ENCODE peak calls at places on chromosomes 1 and 21, in ten cellular contexts. N, F, U, W, H, V, G, S, M and Y are unnamed samples.

GRCh38 chr1:4825841-4826450 is 171.5 kb downstream of the AJAP1 start:
- DNase-seq in F (peak), H (no peak), V (no peak), N (no peak), S (peak), M (no peak), U (no peak), G (no peak), W (no peak), Y (peak)

GRCh38 chr1:51421961-51422360 is 91.6 kb upstream of the TTC39A start:
- DNase-seq in N (no peak), M (no peak), H (peak), G (no peak), F (peak), W (no peak), S (no peak), U (no peak), V (no peak), Y (peak)

GRCh38 chr21:17428980-17429379 is 83.9 kb upstream of the CXADR start:
- DNase-seq in M (no peak), H (no peak), G (no peak), F (no peak), W (no peak), S (no peak), V (no peak), U (no peak), N (no peak), Y (no peak)

GRCh38 chr21:34724131-34724856 is 55.5 kb downstream of the CLIC6 start:
- DNase-seq in M (no peak), V (no peak), U (no peak), W (no peak), G (no peak), N (no peak), H (no peak), S (no peak), F (no peak), Y (no peak)

GRCh38 chr1:203570805-203571204 is 55.8 kb upstream of the ATP2B4 start:
- DNase-seq in F (no peak), H (no peak), G (no peak), W (no peak), N (no peak), M (no peak), U (no peak), V (no peak), S (no peak), Y (no peak)

GRCh38 chr1:197083474-197083873 is 16.4 kb upstream of the F13B start:
- DNase-seq in F (no peak), N (no peak), S (no peak), H (no peak), M (no peak), W (no peak), G (no peak), V (no peak), U (no peak), Y (no peak)

GRCh38 chr1:245054105-245054831 is 100.5 kb upstream of the KIF26B start:
- DNase-seq in F (no peak), G (no peak), V (no peak), N (no peak), S (no peak), W (no peak), M (no peak), U (no peak), H (no peak), Y (peak)

GRCh38 chr1:111516008-111516535 is 12.6 kb upstream of the ADORA3 start:
- DNase-seq in M (peak), N (peak), S (no peak), V (no peak), W (peak), U (no peak), F (no peak), G (no peak), H (no peak), Y (peak)

GRCh38 chr1:25520446-25521061 is 22.9 kb upstream of the LDLRAP1 start:
- DNase-seq in U (peak), V (no peak), M (peak), H (peak), N (peak), W (peak), S (no peak), G (no peak), F (peak), Y (peak)

GRCh38 chr1:240310226-240310925 is 218.7 kb downstream of the FMN2 start:
- DNase-seq in H (no peak), M (no peak), N (no peak), S (no peak), U (no peak), G (no peak), W (no peak), F (peak), V (no peak), Y (no peak)

GRCh38 chr1:73310797-73311381 is 887.1 kb downstream of the LRRIQ3 start:
- DNase-seq in V (no peak), U (no peak), F (no peak), S (no peak), M (no peak), N (no peak), G (no peak), H (no peak), W (no peak), Y (no peak)

GRCh38 chr1:194273660-194274059 is 1087.2 kb upstream of the B3GALT2 start:
- DNase-seq in W (no peak), V (no peak), U (no peak), M (no peak), G (no peak), N (no peak), H (no peak), F (no peak), S (no peak), Y (no peak)

GRCh38 chr21:28899744-28900143 is 92.9 kb downstream of the LTN1 start:
- DNase-seq in V (no peak), S (no peak), F (peak), G (no peak), N (no peak), U (no peak), W (no peak), M (no peak), H (no peak), Y (no peak)

GRCh38 chr1:44988531-44989156 is 2.2 kb upstream of the EIF2B3 start:
- DNase-seq in W (no peak), V (no peak), N (no peak), F (no peak), U (no peak), S (no peak), G (no peak), H (no peak), M (no peak), Y (no peak)

GRCh38 chr1:177185209-177185608 is 14.5 kb downstream of the BRINP2 start:
- DNase-seq in F (peak), M (no peak), N (peak), W (no peak), S (no peak), H (peak), G (no peak), U (no peak), V (no peak), Y (no peak)

GRCh38 chr1:184801503-184801902 is 46.8 kb upstream of the EDEM3 start:
- DNase-seq in U (peak), V (no peak), W (no peak), G (no peak), M (peak), F (peak), H (no peak), N (peak), S (no peak), Y (no peak)

GRCh38 chr1:68460935-68461334 is 11.2 kb upstream of the RPE65 start:
- DNase-seq in M (no peak), F (no peak), W (no peak), H (no peak), V (no peak), N (no peak), S (no peak), U (no peak), G (no peak), Y (no peak)

GRCh38 chr1:32759997-32760623 is 57.0 kb downstream of the YARS1 start:
- DNase-seq in S (no peak), N (peak), F (peak), M (peak), V (no peak), G (peak), U (peak), H (peak), W (no peak), Y (no peak)

GRCh38 chr1:13764933-13765332 is 64.9 kb downstream of the PRDM2 start:
- DNase-seq in S (no peak), G (no peak), M (no peak), H (no peak), V (no peak), F (no peak), W (no peak), U (no peak), N (no peak), Y (peak)

GRCh38 chr1:202029171-202029665 is 18.8 kb downstream of the ELF3 start:
- DNase-seq in F (peak), S (no peak), U (no peak), M (no peak), H (peak), G (no peak), N (no peak), V (no peak), W (no peak), Y (no peak)

GRCh38 chr1:243979396-243979795 is 71.7 kb upstream of the ZBTB18 start:
- DNase-seq in W (no peak), V (no peak), F (no peak), G (no peak), U (no peak), H (no peak), N (no peak), S (no peak), M (no peak), Y (no peak)

GRCh38 chr1:246113555-246114095 is 393.5 kb downstream of the SMYD3 start:
- DNase-seq in V (no peak), F (no peak), G (no peak), W (no peak), S (no peak), M (no peak), N (no peak), H (no peak), U (no peak), Y (peak)

GRCh38 chr1:61435226-61435625 is 289.7 kb downstream of the TM2D1 start:
- DNase-seq in V (no peak), H (no peak), F (no peak), M (no peak), W (no peak), N (no peak), U (no peak), S (no peak), G (no peak), Y (no peak)

GRCh38 chr1:28602536-28603439 is 10.7 kb downstream of the RAB42 start:
- DNase-seq in G (peak), U (peak), H (no peak), S (no peak), V (no peak), M (no peak), W (peak), N (peak), F (peak), Y (peak)

GRCh38 chr1:53899206-53899628 is 5.2 kb downstream of the DIO1 start:
- DNase-seq in N (peak), F (no peak), G (no peak), H (no peak), V (no peak), W (no peak), M (peak), S (no peak), U (peak), Y (no peak)

GRCh38 chr1:44707959-44708831 is 22.8 kb downstream of the RNU5D-1 start:
- DNase-seq in M (no peak), G (no peak), V (no peak), F (peak), H (peak), W (no peak), S (no peak), U (no peak), N (peak), Y (peak)

GRCh38 chr1:235416662-235417049 is 49.4 kb downstream of the TBCE start:
- DNase-seq in N (no peak), U (no peak), F (no peak), M (no peak), V (no peak), W (no peak), G (no peak), S (no peak), H (no peak), Y (no peak)

GRCh38 chr1:89538361-89538760 is 13.7 kb downstream of the LRRC8B start:
- DNase-seq in W (no peak), F (no peak), G (no peak), H (no peak), M (no peak), N (no peak), V (no peak), U (no peak), S (no peak), Y (peak)

GRCh38 chr1:178864326-178864725 is 6.6 kb downstream of the ANGPTL1 start:
- DNase-seq in F (no peak), V (no peak), U (no peak), M (no peak), H (no peak), W (no peak), N (no peak), G (no peak), S (no peak), Y (no peak)

GRCh38 chr1:180542530-180543171 is 16.1 kb upstream of the OVAAL start:
- DNase-seq in H (no peak), G (no peak), S (no peak), M (no peak), F (no peak), W (no peak), U (no peak), V (no peak), N (no peak), Y (no peak)

GRCh38 chr1:2504224-2504948 is 22.0 kb downstream of the PANK4 start:
- DNase-seq in H (no peak), F (no peak), S (no peak), V (no peak), G (no peak), U (no peak), W (no peak), N (no peak), M (no peak), Y (no peak)

GRCh38 chr1:230155021-230155420 is 88.0 kb downstream of the GALNT2 start:
- DNase-seq in H (no peak), U (no peak), V (no peak), M (no peak), F (no peak), N (no peak), W (no peak), G (no peak), S (no peak), Y (no peak)

GRCh38 chr1:228968841-228969606 is 233.7 kb downstream of the RHOU start:
- DNase-seq in H (no peak), S (no peak), V (no peak), F (no peak), G (no peak), U (no peak), W (no peak), M (no peak), N (peak), Y (no peak)

GRCh38 chr1:234696148-234696576 is 86.2 kb upstream of the IRF2BP2 start:
- DNase-seq in S (no peak), W (no peak), F (no peak), H (no peak), U (no peak), N (no peak), V (no peak), M (no peak), G (no peak), Y (no peak)

GRCh38 chr1:223726380-223727001 is 14.2 kb downstream of the CAPN2 start:
- DNase-seq in S (peak), F (peak), U (no peak), H (peak), V (peak), N (peak), W (peak), M (peak), G (peak), Y (peak)

GRCh38 chr1:31523012-31523411 is 53.3 kb upstream of the TINAGL1 start:
- DNase-seq in M (no peak), G (no peak), U (no peak), F (no peak), N (no peak), W (no peak), V (no peak), S (no peak), H (peak), Y (peak)

GRCh38 chr1:114803001-114803400 is 22.5 kb upstream of the SIKE1 start:
- DNase-seq in V (no peak), F (peak), M (no peak), U (no peak), H (no peak), S (no peak), G (no peak), W (no peak), N (no peak), Y (no peak)

GRCh38 chr1:6965062-6965913 is 180.0 kb downstream of the CAMTA1 start:
- DNase-seq in H (no peak), U (no peak), G (no peak), S (no peak), N (no peak), V (no peak), F (no peak), M (no peak), W (no peak), Y (no peak)

GRCh38 chr1:172779501-172779900 is 120.6 kb downstream of the FASLG start:
- DNase-seq in V (no peak), H (no peak), U (no peak), F (no peak), S (no peak), W (no peak), M (no peak), G (no peak), N (no peak), Y (no peak)

GRCh38 chr1:228697209-228698016 is 37.9 kb upstream of the RHOU start:
- DNase-seq in U (peak), H (no peak), F (peak), V (no peak), W (peak), N (peak), M (peak), G (peak), S (peak), Y (peak)

DNA sequence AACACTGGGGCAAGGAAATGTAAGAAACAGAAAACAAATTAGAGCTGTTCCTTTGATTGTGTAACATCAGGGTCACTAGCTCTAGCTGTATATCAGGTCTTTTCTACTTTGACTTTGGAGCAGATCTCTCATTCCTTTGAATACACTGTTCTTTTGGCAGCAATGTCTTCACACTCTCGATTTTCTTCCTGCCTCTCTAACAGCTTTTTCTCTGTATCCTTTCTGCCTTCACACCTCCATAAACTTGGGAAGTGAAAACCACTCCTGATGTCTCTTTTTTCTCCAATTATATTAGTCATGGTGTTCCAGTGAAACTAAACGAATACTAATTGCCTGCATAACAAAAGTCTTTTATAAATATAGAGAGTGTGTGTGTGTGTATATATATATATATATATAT is 1458.0 kb downstream of the NCAM2 start:
- DNase-seq in M (no peak), H (no peak), U (no peak), N (no peak), S (no peak), V (no peak), F (no peak), W (no peak), G (no peak), Y (no peak)
- TF ChIP-seq POLR2A in M (no peak), H (no peak), U (no peak), N (no peak), S (no peak), V (no peak), F (no peak), W (no peak), G (no peak), Y (no peak)

DNA sequence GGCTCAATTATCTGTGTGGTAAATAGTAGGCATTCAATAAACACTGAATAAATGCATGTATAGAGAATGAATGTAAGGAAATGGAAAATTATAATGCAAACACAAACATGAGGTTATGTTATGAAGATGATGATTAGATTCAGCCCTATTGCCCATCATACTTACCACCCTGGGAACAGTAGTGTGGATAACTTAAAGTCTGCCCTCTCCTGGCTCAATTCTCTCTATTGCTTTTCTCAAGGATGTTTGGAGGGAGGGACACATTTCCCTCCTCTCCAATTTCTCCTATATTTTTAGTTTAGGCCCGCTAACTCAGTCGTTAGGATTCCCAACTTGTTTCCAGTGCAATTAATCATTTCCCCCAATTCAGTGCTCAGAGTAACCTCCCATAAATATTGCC is 101.5 kb upstream of the TNR start:
- DNase-seq in M (no peak), G (no peak), F (no peak), V (no peak), U (no peak), S (no peak), N (no peak), W (no peak), H (no peak), Y (no peak)
- TF ChIP-seq CTCF in M (no peak), G (no peak), F (no peak), V (no peak), U (no peak), S (no peak), N (no peak), W (no peak), H (no peak), Y (no peak)

DNA sequence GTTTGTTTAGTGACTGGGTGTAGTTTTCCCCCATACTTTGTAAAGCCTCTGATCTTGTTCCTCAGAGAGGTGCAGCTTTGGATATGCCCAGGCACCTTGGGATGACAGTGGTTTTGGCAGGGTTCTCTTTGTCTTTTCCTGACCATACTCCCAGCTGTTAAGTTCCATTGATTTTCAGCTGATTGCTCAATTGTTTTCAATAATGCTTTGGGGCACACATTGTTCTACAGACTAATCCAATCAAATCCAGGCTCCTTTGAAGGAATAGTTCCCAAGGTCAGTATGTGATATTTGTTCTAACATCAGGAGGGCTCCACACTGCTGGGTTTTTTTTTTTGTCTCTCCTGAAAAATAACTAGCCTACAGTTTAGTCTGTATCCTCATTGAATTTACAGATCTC is 24.8 kb downstream of the PPP2R5A start:
- DNase-seq in F (no peak), M (no peak), V (no peak), S (no peak), U (no peak), G (no peak), H (no peak), N (no peak), W (no peak), Y (no peak)
- H3K4me3 ChIP-seq in F (no peak), M (no peak), V (no peak), S (no peak), U (no peak), G (no peak), H (no peak), N (no peak), W (no peak), Y (no peak)

DNA sequence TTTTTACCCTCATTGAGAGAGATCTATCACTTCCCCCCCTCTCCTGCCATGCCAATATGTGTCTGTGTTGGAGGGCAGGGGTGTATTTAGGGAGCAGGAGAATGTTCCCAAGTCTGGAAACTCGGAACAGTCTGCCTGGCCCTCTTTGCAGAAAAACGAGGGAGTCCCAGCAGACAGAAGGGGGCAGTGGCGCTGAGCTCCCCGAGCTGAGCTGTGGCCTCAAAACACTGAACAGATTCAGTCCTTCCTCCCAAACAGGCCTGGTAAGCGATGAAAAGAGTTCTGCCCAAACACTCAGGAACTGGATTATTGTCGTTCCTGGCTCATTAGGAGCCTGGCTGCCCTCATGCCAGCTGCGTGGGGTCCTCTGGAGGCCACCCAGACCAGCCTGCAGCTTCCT is 981 bp downstream of the CLDN14 start:
- DNase-seq in G (no peak), N (no peak), S (no peak), W (no peak), U (no peak), H (no peak), V (no peak), F (peak), M (peak), Y (no peak)
- TF ChIP-seq POLR2A in G (no peak), N (no peak), S (no peak), W (no peak), U (no peak), H (no peak), V (no peak), F (no peak), M (no peak), Y (no peak)

GRCh38 chr1:59314776-59315528 is 18.1 kb downstream of the FGGY start:
- DNase-seq in N (no peak), M (no peak), W (no peak), U (no peak), V (no peak), H (no peak), G (no peak), S (no peak), F (no peak), Y (no peak)
- TF ChIP-seq CTCF in N (no peak), M (no peak), W (no peak), U (no peak), V (no peak), H (no peak), G (no peak), S (no peak), F (no peak), Y (no peak)

GRCh38 chr1:1128454-1129139 is 12.7 kb upstream of the C1orf159 start:
- DNase-seq in N (peak), H (no peak), U (no peak), W (no peak), S (no peak), M (no peak), F (no peak), G (no peak), V (no peak), Y (no peak)
- H3K4me3 ChIP-seq in N (no peak), H (no peak), U (no peak), W (no peak), S (no peak), M (peak), F (no peak), G (no peak), V (no peak), Y (no peak)

GRCh38 chr1:160205242-160205973 is at the start of gene PEA15:
- DNase-seq in S (no peak), U (peak), W (peak), M (peak), V (no peak), G (peak), F (peak), H (peak), N (peak), Y (peak)
- TF ChIP-seq POLR2A in S (peak), U (peak), W (peak), M (peak), V (peak), G (no peak), F (peak), H (peak), N (peak), Y (no peak)

GRCh38 chr21:14120091-14120734 is 90.5 kb downstream of the LIPI start:
- DNase-seq in M (peak), S (no peak), N (peak), G (no peak), F (peak), U (no peak), W (no peak), H (no peak), V (no peak), Y (peak)
- TF ChIP-seq CTCF in M (peak), S (peak), N (peak), G (peak), F (peak), U (no peak), W (peak), H (peak), V (peak), Y (peak)